ENCODE peak calls at places on chromosomes 1 and 21, in five cellular contexts. B, U, X, P and Q are unnamed samples.

GRCh38 chr1:24191860-24192259 is 4.8 kb upstream of the IFNLR1 start:
- DNase-seq in B (no peak), P (no peak), U (no peak), X (peak), Q (no peak)

GRCh38 chr1:42137766-42138165 is 15.4 kb upstream of the GUCA2B start:
- DNase-seq in U (no peak), X (no peak), B (no peak), P (no peak), Q (no peak)

GRCh38 chr1:241658081-241658793 is 6.2 kb downstream of the WDR64 start:
- DNase-seq in B (no peak), X (peak), P (no peak), U (no peak), Q (no peak)

GRCh38 chr1:176450526-176450925 is 12.4 kb upstream of the PAPPA2 start:
- DNase-seq in X (peak), P (no peak), U (no peak), B (no peak), Q (no peak)

GRCh38 chr1:173421789-173422188 is 55.3 kb upstream of the PRDX6 start:
- DNase-seq in U (no peak), B (no peak), P (no peak), X (no peak), Q (no peak)

GRCh38 chr1:110542730-110543129 is 23.8 kb upstream of the KCNA10 start:
- DNase-seq in B (peak), X (peak), P (no peak), U (no peak), Q (no peak)

GRCh38 chr1:246647113-246647512 is 77.1 kb upstream of the SCCPDH start:
- DNase-seq in P (no peak), U (no peak), X (peak), B (no peak), Q (peak)

GRCh38 chr1:115173151-115173550 is 83.8 kb upstream of the TSPAN2 start:
- DNase-seq in B (no peak), X (peak), P (no peak), U (no peak), Q (no peak)

GRCh38 chr1:119133987-119134386 is 6.5 kb downstream of the WARS2 start:
- DNase-seq in U (no peak), P (no peak), X (peak), B (no peak), Q (no peak)

GRCh38 chr21:44427241-44428120 is 27.8 kb upstream of the LRRC3 start:
- DNase-seq in B (no peak), P (peak), U (no peak), X (no peak), Q (no peak)

GRCh38 chr1:29004288-29004687 is 89.9 kb downstream of the EPB41 start:
- DNase-seq in U (no peak), P (no peak), X (no peak), B (no peak), Q (no peak)

GRCh38 chr1:182080955-182081582 is 19.6 kb upstream of the ZNF648 start:
- DNase-seq in B (peak), P (no peak), X (peak), U (no peak), Q (peak)

GRCh38 chr1:89721351-89721750 is 88.4 kb downstream of the LRRC8C start:
- DNase-seq in B (no peak), X (peak), P (no peak), U (no peak), Q (no peak)

GRCh38 chr1:152497273-152497672 is 13.3 kb upstream of the LCE5A start:
- DNase-seq in X (no peak), P (no peak), U (no peak), B (peak), Q (no peak)

GRCh38 chr1:12179111-12179519 is 12.3 kb downstream of the TNFRSF1B start:
- DNase-seq in P (peak), U (peak), B (no peak), X (peak), Q (no peak)

GRCh38 chr1:94636625-94637024 is 95.1 kb upstream of the F3 start:
- DNase-seq in X (peak), P (no peak), B (no peak), U (no peak), Q (no peak)

GRCh38 chr1:58248067-58248466 is 298.5 kb downstream of the OMA1 start:
- DNase-seq in P (no peak), U (no peak), B (no peak), X (no peak), Q (no peak)

GRCh38 chr1:10057305-10057704 is 24.5 kb downstream of the UBE4B start:
- DNase-seq in B (no peak), U (no peak), P (no peak), X (peak), Q (no peak)

GRCh38 chr21:44724166-44724565 is 12.8 kb upstream of the TSPEAR start:
- DNase-seq in B (no peak), U (no peak), P (peak), X (no peak), Q (no peak)

GRCh38 chr1:229022595-229023350 is 248.1 kb upstream of the RAB4A start:
- DNase-seq in U (no peak), P (no peak), B (no peak), X (no peak), Q (no peak)

GRCh38 chr21:42548687-42549406 is 35.2 kb downstream of the SLC37A1 start:
- DNase-seq in X (no peak), P (no peak), U (no peak), B (no peak), Q (peak)

GRCh38 chr1:38533772-38534472 is 325.6 kb downstream of the RRAGC start:
- DNase-seq in B (no peak), U (no peak), P (no peak), X (no peak), Q (no peak)

GRCh38 chr1:201119206-201119814 is 7.1 kb upstream of the CACNA1S start:
- DNase-seq in U (peak), X (peak), P (peak), B (peak), Q (no peak)

GRCh38 chr21:16407403-16408279 is 677.9 kb downstream of the USP25 start:
- DNase-seq in X (peak), P (no peak), U (no peak), B (no peak), Q (no peak)

GRCh38 chr1:162649606-162650005 is 17.3 kb downstream of the DDR2 start:
- DNase-seq in B (no peak), X (peak), P (no peak), U (no peak), Q (no peak)

GRCh38 chr1:216502528-216503162 is 79.4 kb upstream of the USH2A start:
- DNase-seq in U (no peak), P (no peak), B (no peak), X (no peak), Q (no peak)

GRCh38 chr1:173476197-173476663 is 905 bp upstream of the PRDX6 start:
- DNase-seq in B (no peak), X (no peak), U (no peak), P (no peak), Q (no peak)

GRCh38 chr1:245991266-245991665 is 515.8 kb downstream of the SMYD3 start:
- DNase-seq in P (no peak), U (no peak), B (no peak), X (no peak), Q (no peak)

GRCh38 chr21:29676395-29676794 is 263.4 kb downstream of the GRIK1 start:
- DNase-seq in U (no peak), B (no peak), X (no peak), P (no peak), Q (no peak)

GRCh38 chr1:214396319-214396718 is 115.4 kb downstream of the SMYD2 start:
- DNase-seq in P (no peak), B (no peak), U (no peak), X (no peak), Q (no peak)

GRCh38 chr21:38822754-38823374 is 17.1 kb downstream of the ETS2 start:
- DNase-seq in X (no peak), P (no peak), B (no peak), U (no peak), Q (no peak)

GRCh38 chr1:12078938-12079861 is 16.1 kb downstream of the TNFRSF8 start:
- DNase-seq in B (no peak), X (peak), P (peak), U (no peak), Q (peak)

GRCh38 chr1:53134961-53135734 is 7.3 kb downstream of the SLC1A7 start:
- DNase-seq in U (no peak), X (no peak), P (no peak), B (no peak), Q (no peak)

GRCh38 chr1:53725238-53725689 is 13.7 kb downstream of the GLIS1 start:
- DNase-seq in P (no peak), U (no peak), X (peak), B (no peak), Q (peak)